ENCODE peak calls at places on chromosomes 5 and 9, in eight cellular contexts. B, D, J, W, V, I, N and Z are unnamed samples.

GRCh38 chr9:112339886-112340285 is 6.5 kb upstream of the PTBP3 start:
- DNase-seq in V (no peak), I (no peak), J (no peak), W (no peak), D (no peak), B (no peak), N (no peak), Z (no peak)

GRCh38 chr9:136848393-136849037 is 694 bp upstream of the PHPT1 start:
- DNase-seq in W (no peak), I (peak), J (no peak), D (no peak), V (no peak), N (peak), B (peak), Z (no peak)

GRCh38 chr9:15509931-15510788 is 610 bp downstream of the PSIP1 start:
- DNase-seq in I (no peak), J (no peak), D (peak), B (peak), V (no peak), N (peak), W (peak), Z (peak)

GRCh38 chr5:133870661-133871060 is 97.8 kb downstream of the C5orf15 start:
- DNase-seq in J (no peak), I (no peak), D (peak), V (peak), W (no peak), B (no peak), N (no peak), Z (peak)

GRCh38 chr9:126160067-126160853 is 166.4 kb upstream of the MVB12B start:
- DNase-seq in D (no peak), V (no peak), J (no peak), W (no peak), N (no peak), I (peak), B (no peak), Z (no peak)

GRCh38 chr5:126683912-126684311 is 83.2 kb downstream of the PHAX start:
- DNase-seq in B (no peak), I (no peak), J (no peak), W (no peak), N (no peak), V (no peak), D (no peak), Z (no peak)

GRCh38 chr5:116465411-116465810 is 109.2 kb downstream of the SEMA6A start:
- DNase-seq in J (no peak), I (no peak), D (no peak), B (no peak), V (no peak), N (no peak), W (no peak), Z (no peak)

GRCh38 chr5:180135967-180136641 is 64.5 kb upstream of the RNF130 start:
- DNase-seq in D (peak), W (no peak), V (no peak), J (no peak), B (no peak), N (no peak), I (peak), Z (no peak)

GRCh38 chr5:126400621-126401251 is 22.5 kb upstream of the GRAMD2B start:
- DNase-seq in J (no peak), W (no peak), I (no peak), B (no peak), V (no peak), D (no peak), N (no peak), Z (no peak)

GRCh38 chr9:13282998-13283397 is 3.5 kb upstream of the MPDZ start:
- DNase-seq in B (no peak), D (no peak), J (no peak), N (no peak), I (no peak), W (no peak), V (no peak), Z (peak)

GRCh38 chr5:176994460-176995121 is 12.0 kb downstream of the UIMC1 start:
- DNase-seq in D (no peak), N (peak), W (no peak), V (no peak), I (no peak), J (no peak), B (peak), Z (peak)

GRCh38 chr9:90274725-90275124 is 367.9 kb downstream of the DIRAS2 start:
- DNase-seq in J (no peak), W (no peak), I (no peak), V (no peak), B (no peak), N (no peak), D (no peak), Z (no peak)

GRCh38 chr9:6106576-6107339 is 91.3 kb upstream of the RANBP6 start:
- DNase-seq in B (peak), N (no peak), J (peak), D (no peak), V (no peak), I (no peak), W (no peak), Z (peak)

GRCh38 chr9:114247491-114247890 is 75.4 kb upstream of the ORM1 start:
- DNase-seq in I (no peak), V (no peak), D (no peak), B (no peak), J (no peak), N (no peak), W (no peak), Z (no peak)

GRCh38 chr5:106759152-106759551 is 911.6 kb downstream of the EFNA5 start:
- DNase-seq in D (no peak), N (no peak), V (no peak), W (no peak), I (no peak), B (no peak), J (no peak), Z (no peak)